ENCODE peak calls at places on chromosomes 1 and 21, in five cellular contexts. B is IMR-90, V is GM12878, G is upper lobe of left lung, Z is suprapubic skin. C is an unnamed sample.
A peak's percentile ranks its signal among the peaks of the same experiment; 100 is the strongest.

GRCh38 chr1:66931548-66932124 is 6.8 kb downstream of the MIER1 start:
- DNase-seq in B (no peak), V (no peak), G (no peak), Z (no peak), C (no peak)

GRCh38 chr1:202658766-202659165 is 51.5 kb downstream of the SYT2 start:
- DNase-seq in B (no peak), V (no peak), G (no peak), Z (no peak), C (no peak)

GRCh38 chr1:167454304-167454928 is 63.9 kb downstream of the CD247 start:
- DNase-seq in B (no peak), V (no peak), G (no peak), Z (no peak), C (no peak)

GRCh38 chr1:36306902-36307456 is 811 bp downstream of the SH3D21 start:
- DNase-seq in B (peak; percentile 91), V (peak; percentile 80), G (peak; percentile 96), Z (peak; percentile 92), C (peak; percentile 95)

GRCh38 chr1:2233997-2234761 is 6.1 kb downstream of the SKI start:
- DNase-seq in B (peak; percentile 87), V (no peak), G (peak; percentile 96), Z (peak; percentile 97), C (peak; percentile 89)

GRCh38 chr1:8061210-8061609 is 35.1 kb upstream of the ERRFI1 start:
- DNase-seq in B (peak; percentile 97), V (no peak), G (peak; percentile 63), Z (no peak), C (peak; percentile 31)

GRCh38 chr1:109151146-109151545 is 37.2 kb downstream of the ELAPOR1 start:
- DNase-seq in B (peak; percentile 74), V (no peak), G (peak; percentile 32), Z (no peak), C (no peak)

GRCh38 chr1:22143065-22143514 is at the start of gene WNT4:
- DNase-seq in B (no peak), V (no peak), G (peak; percentile 53), Z (no peak), C (no peak)

GRCh38 chr1:233938476-233938875 is 34.0 kb downstream of the SLC35F3 start:
- DNase-seq in B (no peak), V (no peak), G (no peak), Z (no peak), C (no peak)

GRCh38 chr1:20215716-20216115 is 29.4 kb upstream of the PLA2G2C start:
- DNase-seq in B (no peak), V (no peak), G (no peak), Z (no peak), C (no peak)

GRCh38 chr1:15680131-15680530 is 4.0 kb upstream of the PLEKHM2 start:
- DNase-seq in B (peak; percentile 78), V (no peak), G (no peak), Z (no peak), C (no peak)

GRCh38 chr1:44792736-44793502 is 4.9 kb upstream of the BEST4 start:
- DNase-seq in B (no peak), V (no peak), G (peak; percentile 21), Z (peak; percentile 55), C (peak; percentile 52)

GRCh38 chr1:226154593-226154992 is 31.9 kb downstream of the ACBD3 start:
- DNase-seq in B (peak; percentile 34), V (no peak), G (no peak), Z (no peak), C (no peak)

GRCh38 chr1:175673236-175674150 is 69.9 kb downstream of the TNR start:
- DNase-seq in B (no peak), V (peak; percentile 28), G (no peak), Z (no peak), C (no peak)

GRCh38 chr1:37485902-37486679 is 11.7 kb downstream of the ZC3H12A start:
- DNase-seq in B (no peak), V (no peak), G (no peak), Z (peak; percentile 76), C (no peak)

GRCh38 chr1:19643113-19643512 is 998 bp upstream of the NBL1 start:
- DNase-seq in B (no peak), V (no peak), G (no peak), Z (no peak), C (no peak)

GRCh38 chr1:197774691-197775281 is 494 bp downstream of the DENND1B start:
- DNase-seq in B (peak; percentile 41), V (no peak), G (peak; percentile 62), Z (peak; percentile 80), C (peak; percentile 25)

GRCh38 chr1:162990665-162991064 is 78.5 kb upstream of the RGS4 start:
- DNase-seq in B (no peak), V (no peak), G (no peak), Z (no peak), C (no peak)

GRCh38 chr1:70449049-70449448 is 38.0 kb downstream of the CTH start:
- DNase-seq in B (no peak), V (no peak), G (no peak), Z (no peak), C (no peak)

GRCh38 chr1:209895709-209896108 is 42.3 kb upstream of the SYT14 start:
- DNase-seq in B (peak; percentile 86), V (no peak), G (no peak), Z (no peak), C (no peak)

GRCh38 chr1:207025144-207025880 is 7.2 kb downstream of the C1orf116 start:
- DNase-seq in B (peak; percentile 49), V (no peak), G (peak; percentile 71), Z (no peak), C (no peak)

GRCh38 chr1:22876359-22877111 is 96.1 kb downstream of the LACTBL1 start:
- DNase-seq in B (peak; percentile 63), V (no peak), G (no peak), Z (no peak), C (no peak)

GRCh38 chr21:24716306-24716918 is 890.9 kb downstream of the MRPL39 start:
- DNase-seq in B (no peak), V (no peak), G (no peak), Z (no peak), C (no peak)

GRCh38 chr1:118217073-118217620 is 32.1 kb upstream of the SPAG17 start:
- DNase-seq in B (no peak), V (no peak), G (no peak), Z (no peak), C (no peak)

GRCh38 chr1:14599173-14599754 is 779 bp downstream of the KAZN start:
- DNase-seq in B (no peak), V (no peak), G (no peak), Z (no peak), C (no peak)

GRCh38 chr1:20401405-20402010 is 84.5 kb downstream of the CAMK2N1 start:
- DNase-seq in B (no peak), V (no peak), G (no peak), Z (peak; percentile 71), C (no peak)

GRCh38 chr1:213761845-213762407 is 225.8 kb upstream of the PROX1 start:
- DNase-seq in B (no peak), V (no peak), G (no peak), Z (no peak), C (no peak)

GRCh38 chr21:45985471-45986315 is 4.1 kb downstream of the COL6A1 start:
- DNase-seq in B (no peak), V (no peak), G (no peak), Z (peak; percentile 78), C (peak; percentile 19)

GRCh38 chr1:244326757-244327156 is 125.0 kb downstream of the ADSS2 start:
- DNase-seq in B (no peak), V (no peak), G (no peak), Z (no peak), C (no peak)

DNA sequence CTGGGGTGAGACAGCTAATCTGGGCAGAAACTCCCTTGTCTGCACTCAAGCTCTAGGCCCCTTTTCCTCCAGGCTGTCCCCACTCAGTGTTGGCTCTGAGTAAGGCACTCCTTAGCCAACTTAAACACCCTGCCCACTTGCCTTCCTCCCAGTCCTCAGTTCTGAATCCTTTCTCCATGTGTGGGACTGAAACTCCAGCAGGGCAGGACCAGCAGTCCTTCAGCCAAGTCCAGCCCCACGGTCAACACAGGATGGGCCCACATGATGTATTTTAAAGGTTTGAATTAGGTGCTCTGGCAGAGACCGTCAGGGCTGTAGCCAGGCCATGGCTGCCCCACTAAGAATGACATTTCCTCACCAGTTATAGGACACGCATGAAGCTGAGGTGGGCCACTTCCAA is 107.8 kb downstream of the EDEM3 start:
- DNase-seq in B (no peak), V (no peak), G (no peak), Z (no peak), C (no peak)
- TF ChIP-seq POLR2A in B (no peak), V (no peak), G (no peak), Z (no peak), C (no peak)

DNA sequence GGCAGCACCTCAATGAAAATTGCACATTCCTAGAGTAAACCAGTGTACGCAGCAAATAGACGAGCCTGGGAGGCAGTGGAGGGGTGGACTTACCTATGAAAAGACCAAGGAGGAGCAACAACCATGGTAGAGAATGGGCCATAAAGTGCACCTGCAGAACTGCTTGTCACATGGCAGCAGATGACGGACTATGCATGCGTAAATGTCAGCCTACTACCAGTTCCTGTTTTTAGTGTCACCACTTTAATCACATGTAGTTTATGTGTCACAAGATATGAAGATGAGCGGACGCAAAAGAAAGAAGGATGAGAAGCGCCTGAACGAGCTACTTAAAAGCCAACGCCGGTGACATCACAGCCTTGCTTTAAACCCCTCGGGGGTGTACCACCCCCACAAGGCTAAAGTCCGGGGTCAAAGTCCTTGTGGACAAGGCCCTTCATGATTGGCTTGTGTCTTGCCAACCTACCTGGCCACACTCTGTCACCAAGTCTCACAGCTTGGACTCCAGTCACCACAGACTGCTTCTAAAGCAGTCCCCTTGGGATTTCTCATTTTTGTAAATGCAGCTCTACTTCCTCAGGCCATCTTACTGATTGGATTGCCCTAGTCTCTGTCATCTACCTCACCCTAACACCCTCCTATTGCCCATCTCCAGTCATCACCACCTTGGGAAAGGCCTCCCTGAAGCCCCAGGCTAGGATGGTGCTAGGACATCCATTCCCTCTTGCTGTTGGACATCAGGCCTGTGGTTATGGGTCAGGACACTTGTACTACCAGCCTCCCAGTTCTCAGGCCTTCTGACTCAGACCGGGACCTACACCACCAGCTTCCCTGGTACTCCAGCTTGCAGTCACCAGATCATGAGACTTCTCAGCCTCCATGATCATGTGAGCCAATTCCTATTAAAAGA is 6.0 kb upstream of the LY9 start:
- DNase-seq in B (no peak), V (peak; percentile 89), G (peak; percentile 44), Z (no peak), C (no peak)
- TF ChIP-seq POLR2A in B (no peak), V (no peak), G (peak; percentile 29), Z (no peak), C (no peak)

GRCh38 chr1:63255153-63255552 is 67.2 kb upstream of the FOXD3 start:
- DNase-seq in B (no peak), V (no peak), G (no peak), Z (no peak), C (no peak)
- TF ChIP-seq POLR2A in B (no peak), V (no peak), G (no peak), Z (no peak), C (no peak)

DNA sequence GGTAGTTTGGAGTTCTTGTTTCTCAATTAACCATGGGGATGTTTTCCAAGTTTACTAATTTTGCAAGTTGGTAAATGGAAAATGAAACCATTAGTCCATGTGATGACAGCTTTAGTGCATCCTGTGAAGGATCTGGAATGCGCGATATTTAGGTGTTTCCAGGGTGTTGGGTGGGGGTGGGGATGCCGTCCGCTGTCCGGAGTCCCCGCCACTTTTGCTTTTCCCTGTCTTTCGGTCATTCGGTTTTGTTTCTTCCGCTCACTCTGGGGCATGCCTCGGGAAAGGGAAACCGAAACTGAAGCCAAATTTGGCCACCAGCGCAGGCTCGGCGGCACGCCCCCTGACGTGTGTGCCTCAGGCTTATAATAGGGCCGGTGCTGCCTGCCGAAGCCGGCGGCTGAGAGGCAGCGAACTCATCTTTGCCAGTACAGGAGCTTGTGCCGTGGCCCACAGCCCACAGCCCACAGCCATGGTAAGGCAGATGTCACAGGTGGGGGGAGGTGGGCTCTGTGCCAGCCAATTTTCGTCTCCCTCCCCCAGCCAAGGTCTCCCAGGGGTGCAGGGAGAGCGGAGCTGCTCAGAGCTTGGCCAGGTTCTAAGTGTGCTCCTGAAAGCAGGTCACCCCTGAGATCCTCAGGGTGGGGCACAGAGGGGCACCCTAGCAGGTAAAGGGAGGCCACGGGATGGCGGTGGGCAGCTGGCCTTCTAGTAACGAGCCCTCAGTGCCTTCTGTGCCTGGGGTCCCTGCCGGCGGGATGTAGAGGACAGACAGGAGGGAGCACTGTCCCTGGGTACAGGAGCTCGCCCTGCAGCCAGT is at the start of gene ISG15:
- DNase-seq in B (peak; percentile 83), V (peak; percentile 79), G (peak; percentile 95), Z (peak; percentile 94), C (peak; percentile 91)
- TF ChIP-seq POLR2A in B (peak; percentile 85), V (peak; percentile 81), G (peak; percentile 86), Z (peak; percentile 46), C (peak; percentile 76)